ENCODE peak calls at places on chromosomes 4 and X, in seven cellular contexts. X is endothelial cell of umbilical vein, F is HCT116, Z is A549, D is SK-N-SH, E is GM12878, T is K562. G is an unnamed sample.

GRCh38 chr4:66489783-66490452 is 819.6 kb upstream of the EPHA5 start:
- DNase-seq in X (no peak), F (no peak), Z (peak; percentile 62), D (no peak), E (no peak), T (no peak), G (no peak)

GRCh38 chr4:102055805-102056204 is 265.3 kb downstream of the BANK1 start:
- DNase-seq in X (no peak), F (no peak), Z (no peak), D (no peak), E (no peak), T (no peak), G (no peak)

GRCh38 chr4:20266215-20267082 is 14.7 kb downstream of the SLIT2 start:
- DNase-seq in X (no peak), F (no peak), Z (no peak), D (no peak), E (no peak), T (no peak), G (no peak)

GRCh38 chrX:2867191-2867590 is 38.5 kb downstream of the GYG2 start:
- DNase-seq in X (no peak), F (no peak), Z (no peak), D (no peak), E (no peak), T (no peak), G (no peak)

GRCh38 chrX:17669458-17669857 is 67.8 kb upstream of the SCML1 start:
- DNase-seq in X (no peak), F (no peak), Z (no peak), D (no peak), E (no peak), T (no peak), G (no peak)

GRCh38 chrX:69178592-69178991 is 13.3 kb upstream of the PJA1 start:
- DNase-seq in X (no peak), F (no peak), Z (no peak), D (no peak), E (no peak), T (no peak), G (no peak)

GRCh38 chr4:31307026-31307425 is 586.9 kb downstream of the PCDH7 start:
- DNase-seq in X (no peak), F (no peak), Z (no peak), D (no peak), E (no peak), T (no peak), G (no peak)

GRCh38 chr4:119785963-119786362 is 157.4 kb upstream of the PDE5A start:
- DNase-seq in X (peak; percentile 20), F (peak; percentile 13), Z (peak; percentile 25), D (no peak), E (no peak), T (no peak), G (no peak)

GRCh38 chr4:55736605-55737183 is 82.9 kb upstream of the EXOC1L start:
- DNase-seq in X (peak; percentile 23), F (peak; percentile 23), Z (no peak), D (peak; percentile 19), E (no peak), T (peak; percentile 41), G (peak; percentile 19)

GRCh38 chrX:129875669-129876068 is 30.3 kb upstream of the UTP14A start:
- DNase-seq in X (no peak), F (no peak), Z (no peak), D (no peak), E (no peak), T (no peak), G (peak; percentile 43)

GRCh38 chr4:86919824-86920223 is 15.0 kb upstream of the AFF1 start:
- DNase-seq in X (no peak), F (no peak), Z (no peak), D (no peak), E (no peak), T (no peak), G (no peak)

GRCh38 chr4:145171919-145172318 is 8.5 kb downstream of the OTUD4 start:
- DNase-seq in X (peak; percentile 81), F (no peak), Z (no peak), D (no peak), E (no peak), T (no peak), G (no peak)

GRCh38 chr4:7324651-7325121 is 110.0 kb downstream of the PSAPL1 start:
- DNase-seq in X (no peak), F (no peak), Z (no peak), D (peak; percentile 59), E (no peak), T (no peak), G (peak; percentile 23)

GRCh38 chrX:140157611-140158010 is 192.3 kb upstream of the CXorf66 start:
- DNase-seq in X (no peak), F (no peak), Z (no peak), D (no peak), E (no peak), T (no peak), G (no peak)

GRCh38 chr4:112509243-112510190 is 6.5 kb downstream of the NEUROG2 start:
- DNase-seq in X (no peak), F (no peak), Z (no peak), D (peak; percentile 49), E (no peak), T (no peak), G (no peak)

DNA sequence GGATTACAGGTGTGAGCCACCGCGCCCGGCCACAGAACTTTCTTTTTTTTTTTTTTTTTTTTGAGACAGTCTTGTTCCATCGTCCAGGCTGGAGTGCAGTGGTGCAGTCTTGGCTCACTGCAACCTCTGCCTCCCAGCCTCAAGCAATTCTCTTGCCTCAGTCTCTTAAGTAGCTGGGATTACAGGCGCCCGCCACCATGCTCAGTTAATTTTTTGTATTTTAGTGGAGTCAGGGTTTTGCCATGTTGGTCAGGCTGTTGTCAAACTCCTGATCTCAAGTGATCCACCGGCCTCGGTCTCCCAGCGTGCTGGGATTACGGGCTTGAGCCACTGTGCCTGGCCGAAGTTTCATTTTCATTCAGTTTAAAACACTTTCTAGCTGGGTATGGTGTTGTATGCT is 16.4 kb downstream of the FAM193A start:
- DNase-seq in X (no peak), F (no peak), Z (no peak), D (no peak), E (no peak), T (no peak), G (no peak)
- TF ChIP-seq MAX in X (no peak), F (no peak), Z (no peak), D (no peak), E (no peak), T (no peak), G (no peak)

GRCh38 chr4:48109413-48110263 is 24.4 kb downstream of the TXK start:
- DNase-seq in X (peak; percentile 66), F (peak; percentile 60), Z (peak; percentile 59), D (peak; percentile 44), E (no peak), T (peak; percentile 48), G (peak; percentile 70)
- TF ChIP-seq MAX in X (no peak), F (no peak), Z (no peak), D (no peak), E (no peak), T (no peak), G (peak; percentile 20)

DNA sequence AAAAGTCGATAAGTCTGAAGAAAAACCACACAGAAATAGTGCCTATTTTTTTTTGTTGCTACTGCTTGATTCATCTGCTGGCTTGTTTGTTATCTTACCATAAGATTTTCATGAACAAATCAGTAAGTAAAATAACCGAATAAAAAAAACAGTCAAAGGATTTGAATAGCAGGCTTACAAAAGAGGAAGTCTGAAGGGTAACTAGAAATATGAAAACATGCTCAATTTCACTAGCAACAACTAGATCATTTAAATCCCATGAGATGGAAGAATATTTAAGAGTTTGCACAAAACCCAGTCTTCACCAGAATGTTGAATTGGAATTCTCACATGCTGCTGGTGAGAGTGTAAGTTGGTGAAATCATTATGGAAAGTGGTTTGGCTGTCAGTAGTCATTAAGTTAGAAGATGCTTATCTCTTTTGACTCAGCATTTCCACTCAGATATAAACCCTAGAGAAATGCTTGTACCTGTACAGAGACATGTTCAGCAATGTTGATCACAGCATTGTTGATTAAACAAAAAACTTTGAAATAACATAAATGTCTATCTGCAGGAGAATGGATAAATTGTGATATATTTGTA is 110.1 kb downstream of the PGRMC2 start:
- DNase-seq in X (peak; percentile 45), F (no peak), Z (no peak), D (no peak), E (no peak), T (peak; percentile 20), G (peak; percentile 19)
- TF ChIP-seq MAX in X (no peak), F (no peak), Z (no peak), D (no peak), E (no peak), T (no peak), G (no peak)

GRCh38 chrX:121831601-121832000 is 784.2 kb downstream of the GLUD2 start:
- DNase-seq in X (no peak), F (no peak), Z (no peak), D (no peak), E (no peak), T (no peak), G (no peak)
- TF ChIP-seq MAX in X (no peak), F (no peak), Z (no peak), D (no peak), E (no peak), T (no peak), G (no peak)

G was measured in NB4.